ENCODE peak calls at places on chromosomes 7 and 10, in seven cellular contexts. B, Q, S, J, U, G and M are unnamed samples.

GRCh38 chr7:106289848-106290247 is 5.1 kb upstream of the NAMPT start:
- DNase-seq in B (no peak), G (no peak), Q (no peak), S (no peak), J (no peak), U (no peak), M (no peak)

GRCh38 chr7:66145404-66145843 is 30.8 kb downstream of the CRCP start:
- DNase-seq in B (no peak), J (no peak), S (no peak), U (no peak), G (peak), Q (no peak), M (no peak)

GRCh38 chr7:86733783-86734182 is 90.1 kb downstream of the GRM3 start:
- DNase-seq in S (no peak), U (no peak), Q (no peak), J (no peak), G (peak), B (peak), M (no peak)

GRCh38 chr7:130266961-130267321 is 278 bp downstream of the CPA2 start:
- DNase-seq in J (no peak), S (no peak), B (no peak), G (no peak), U (no peak), Q (no peak), M (no peak)

GRCh38 chr10:35546824-35547225 is 58.3 kb upstream of the GJD4 start:
- DNase-seq in Q (no peak), J (no peak), U (no peak), G (no peak), S (no peak), B (no peak), M (no peak)

GRCh38 chr7:924541-925231 is 29.8 kb downstream of the ADAP1 start:
- DNase-seq in J (no peak), Q (peak), G (no peak), U (peak), B (no peak), S (peak), M (no peak)

GRCh38 chr7:2116903-2117680 is 115.7 kb downstream of the MAD1L1 start:
- DNase-seq in Q (no peak), U (no peak), G (no peak), B (no peak), S (no peak), J (no peak), M (no peak)

GRCh38 chr7:33091111-33091531 is 18.1 kb downstream of the RP9 start:
- DNase-seq in S (no peak), U (no peak), B (no peak), J (no peak), G (peak), Q (no peak), M (no peak)

GRCh38 chr7:157807510-157807909 is 470.7 kb downstream of the DNAJB6 start:
- DNase-seq in G (peak), S (no peak), Q (peak), J (no peak), B (no peak), U (no peak), M (no peak)

GRCh38 chr10:124732931-124733536 is 11.1 kb downstream of the FAM53B start:
- DNase-seq in B (no peak), J (no peak), G (peak), Q (no peak), U (no peak), S (no peak), M (peak)

GRCh38 chr7:50315739-50316671 is 11.5 kb downstream of the IKZF1 start:
- DNase-seq in B (peak), S (no peak), U (no peak), G (no peak), Q (no peak), J (no peak), M (no peak)

GRCh38 chr10:53130337-53130736 is 357.8 kb upstream of the MBL2 start:
- DNase-seq in G (no peak), B (no peak), S (no peak), U (no peak), Q (no peak), J (no peak), M (no peak)

GRCh38 chr10:61643316-61643751 is 19.4 kb upstream of the CABCOCO1 start:
- DNase-seq in G (peak), Q (no peak), J (no peak), B (no peak), S (no peak), U (no peak), M (no peak)

GRCh38 chr10:3217301-3217700 is 44.7 kb upstream of the PITRM1 start:
- DNase-seq in S (no peak), J (no peak), G (peak), Q (no peak), U (no peak), B (no peak), M (no peak)